ENCODE peak calls at places on chromosomes 13 and 19, in nine cellular contexts. Y, O, F, H, I, A, Z, Q and C are unnamed samples.

GRCh38 chr13:113527272-113527958 is 36.9 kb upstream of the DCUN1D2 start:
- DNase-seq in Y (no peak), O (no peak), F (no peak), H (no peak), I (no peak), A (no peak), Z (no peak), Q (no peak), C (no peak)

GRCh38 chr19:6667114-6667627 is 2.8 kb downstream of the TNFSF14 start:
- DNase-seq in Y (no peak), O (no peak), F (peak; percentile 67), H (no peak), I (no peak), A (no peak), Z (no peak), Q (peak; percentile 53), C (no peak)

GRCh38 chr13:67935655-67936054 is 705.5 kb upstream of the PCDH9 start:
- DNase-seq in Y (no peak), O (no peak), F (no peak), H (no peak), I (no peak), A (no peak), Z (no peak), Q (no peak), C (no peak)

GRCh38 chr13:108020027-108020426 is 195.3 kb downstream of the LIG4 start:
- DNase-seq in Y (no peak), O (no peak), F (peak; percentile 51), H (no peak), I (no peak), A (no peak), Z (no peak), Q (no peak), C (no peak)

GRCh38 chr13:101289764-101290163 is 126.5 kb downstream of the NALCN start:
- DNase-seq in Y (peak; percentile 1), O (peak; percentile 22), F (peak; percentile 52), H (no peak), I (no peak), A (no peak), Z (no peak), Q (no peak), C (no peak)

GRCh38 chr13:49314344-49314882 is 66.7 kb downstream of the CDADC1 start:
- DNase-seq in Y (no peak), O (no peak), F (peak; percentile 8), H (no peak), I (no peak), A (no peak), Z (no peak), Q (no peak), C (no peak)

GRCh38 chr19:12994701-12995595 is at the start of gene NFIX:
- DNase-seq in Y (no peak), O (no peak), F (peak; percentile 58), H (peak; percentile 18), I (no peak), A (peak; percentile 82), Z (peak; percentile 75), Q (peak; percentile 81), C (no peak)

GRCh38 chr19:27746691-27747380 is 1466.1 kb downstream of the UQCRFS1 start:
- DNase-seq in Y (no peak), O (peak; percentile 1), F (peak; percentile 46), H (no peak), I (peak; percentile 21), A (peak; percentile 18), Z (peak; percentile 20), Q (peak; percentile 61), C (peak; percentile 60)

GRCh38 chr13:50798923-50799322 is 44.6 kb downstream of the DLEU7 start:
- DNase-seq in Y (no peak), O (no peak), F (peak; percentile 18), H (no peak), I (no peak), A (no peak), Z (no peak), Q (no peak), C (no peak)

GRCh38 chr19:33546656-33547055 is 25.1 kb upstream of the PEPD start:
- DNase-seq in Y (no peak), O (no peak), F (no peak), H (no peak), I (no peak), A (no peak), Z (no peak), Q (no peak), C (no peak)

GRCh38 chr13:112842343-112842856 is 126.6 kb upstream of the MCF2L start:
- DNase-seq in Y (no peak), O (no peak), F (no peak), H (no peak), I (no peak), A (peak; percentile 56), Z (no peak), Q (peak; percentile 72), C (no peak)

GRCh38 chr19:19900124-19900523 is 622 bp upstream of the ZNF93 start:
- DNase-seq in Y (no peak), O (no peak), F (no peak), H (no peak), I (no peak), A (no peak), Z (peak; percentile 15), Q (no peak), C (no peak)

GRCh38 chr13:43303040-43303729 is 279.8 kb downstream of the DNAJC15 start:
- DNase-seq in Y (no peak), O (peak; percentile 68), F (peak; percentile 38), H (no peak), I (no peak), A (peak; percentile 56), Z (peak; percentile 82), Q (peak; percentile 74), C (no peak)

GRCh38 chr13:38888309-38888708 is 102.3 kb downstream of the STOML3 start:
- DNase-seq in Y (no peak), O (no peak), F (peak; percentile 83), H (no peak), I (no peak), A (no peak), Z (no peak), Q (no peak), C (no peak)

GRCh38 chr13:27403727-27404385 is 20.6 kb upstream of the GTF3A start:
- DNase-seq in Y (no peak), O (no peak), F (no peak), H (no peak), I (no peak), A (no peak), Z (no peak), Q (no peak), C (no peak)

GRCh38 chr13:21242236-21242635 is 65.8 kb downstream of the MRPL57 start:
- DNase-seq in Y (no peak), O (no peak), F (no peak), H (no peak), I (no peak), A (no peak), Z (no peak), Q (no peak), C (no peak)

GRCh38 chr19:23560051-23560450 is 127.0 kb downstream of the ZNF675 start:
- DNase-seq in Y (no peak), O (no peak), F (no peak), H (no peak), I (no peak), A (no peak), Z (no peak), Q (no peak), C (no peak)

GRCh38 chr13:66312312-66313087 is 917.6 kb downstream of the PCDH9 start:
- DNase-seq in Y (no peak), O (no peak), F (peak; percentile 7), H (no peak), I (no peak), A (no peak), Z (peak; percentile 81), Q (no peak), C (no peak)

GRCh38 chr19:58575183-58576041 is 2.3 kb upstream of the MZF1 start:
- DNase-seq in Y (no peak), O (no peak), F (peak; percentile 91), H (peak; percentile 32), I (no peak), A (peak; percentile 92), Z (peak; percentile 91), Q (peak; percentile 95), C (peak; percentile 89)

GRCh38 chr19:1243768-1244692 is 2.5 kb downstream of the ATP5F1D start:
- DNase-seq in Y (peak; percentile 51), O (peak; percentile 86), F (peak; percentile 86), H (peak; percentile 73), I (peak; percentile 83), A (peak; percentile 90), Z (peak; percentile 84), Q (peak; percentile 92), C (no peak)

GRCh38 chr13:59408738-59409137 is 755.0 kb downstream of the DIAPH3 start:
- DNase-seq in Y (no peak), O (no peak), F (no peak), H (no peak), I (no peak), A (no peak), Z (no peak), Q (no peak), C (no peak)

GRCh38 chr19:41376241-41376997 is at the start of gene TMEM91:
- DNase-seq in Y (no peak), O (no peak), F (peak; percentile 53), H (no peak), I (no peak), A (peak; percentile 32), Z (peak; percentile 17), Q (peak; percentile 66), C (no peak)

GRCh38 chr13:34076319-34076718 is 258.4 kb downstream of the RFC3 start:
- DNase-seq in Y (no peak), O (no peak), F (no peak), H (no peak), I (no peak), A (no peak), Z (peak; percentile 4), Q (no peak), C (no peak)

GRCh38 chr19:35360880-35361420 is 2.7 kb downstream of the FFAR3 start:
- DNase-seq in Y (no peak), O (no peak), F (no peak), H (no peak), I (no peak), A (no peak), Z (no peak), Q (no peak), C (no peak)

GRCh38 chr13:53411443-53411842 is 382.8 kb downstream of the OLFM4 start:
- DNase-seq in Y (no peak), O (no peak), F (no peak), H (no peak), I (no peak), A (no peak), Z (no peak), Q (no peak), C (no peak)

GRCh38 chr19:15869109-15869555 is 28.7 kb downstream of the CYP4F2 start:
- DNase-seq in Y (no peak), O (peak; percentile 23), F (peak; percentile 93), H (peak; percentile 16), I (no peak), A (no peak), Z (no peak), Q (no peak), C (no peak)

GRCh38 chr13:79423801-79424642 is 18.0 kb upstream of the RBM26 start:
- DNase-seq in Y (no peak), O (peak; percentile 59), F (peak; percentile 64), H (no peak), I (peak; percentile 19), A (no peak), Z (peak; percentile 42), Q (no peak), C (no peak)

GRCh38 chr19:4042731-4043082 is 24.0 kb downstream of the ZBTB7A start:
- DNase-seq in Y (no peak), O (no peak), F (peak; percentile 37), H (no peak), I (no peak), A (no peak), Z (no peak), Q (no peak), C (no peak)

GRCh38 chr19:54017266-54017665 is 25.8 kb downstream of the CACNG6 start:
- DNase-seq in Y (no peak), O (no peak), F (peak; percentile 10), H (no peak), I (no peak), A (no peak), Z (no peak), Q (no peak), C (no peak)

GRCh38 chr19:55838251-55838650 is 1.9 kb downstream of the NLRP4 start:
- DNase-seq in Y (no peak), O (no peak), F (no peak), H (no peak), I (no peak), A (no peak), Z (no peak), Q (no peak), C (no peak)

GRCh38 chr13:97298816-97299215 is 76.7 kb downstream of the MBNL2 start:
- DNase-seq in Y (no peak), O (no peak), F (no peak), H (no peak), I (no peak), A (no peak), Z (no peak), Q (no peak), C (no peak)